ENCODE peak calls at places on chromosomes 13 and 19, in four cellular contexts. F is cardiac fibroblast, N is AG04449, P is ecto neural progenitor cell. H is an unnamed sample.

GRCh38 chr19:20079487-20079886 is 1.7 kb downstream of the ZNF90 start:
- DNase-seq in F (no peak), N (no peak), P (no peak), H (peak; percentile 59)

GRCh38 chr13:43981091-43981490 is 101.4 kb downstream of the LACC1 start:
- DNase-seq in P (no peak), F (no peak), N (no peak), H (no peak)

GRCh38 chr13:66659291-66660012 is 570.7 kb downstream of the PCDH9 start:
- DNase-seq in P (no peak), F (peak; percentile 37), N (no peak), H (peak; percentile 59)

GRCh38 chr13:24045456-24045996 is 115.0 kb upstream of the SPATA13 start:
- DNase-seq in F (no peak), N (no peak), P (no peak), H (no peak)

GRCh38 chr19:12261554-12261953 is 33.1 kb downstream of the ZNF44 start:
- DNase-seq in N (no peak), F (no peak), P (no peak), H (no peak)

GRCh38 chr13:96089749-96090239 is at the start of gene HS6ST3:
- DNase-seq in N (no peak), P (peak; percentile 73), F (peak; percentile 7), H (peak; percentile 14)

GRCh38 chr13:93262729-93263128 is 36.1 kb downstream of the GPC6 start:
- DNase-seq in N (no peak), P (no peak), F (no peak), H (peak; percentile 57)

GRCh38 chr13:110769097-110769496 is 55.6 kb downstream of the ING1 start:
- DNase-seq in N (no peak), P (no peak), F (no peak), H (no peak)

GRCh38 chr13:32234914-32235313 is 80.2 kb downstream of the ZAR1L start:
- DNase-seq in N (no peak), P (no peak), F (no peak), H (no peak)

GRCh38 chr13:99269627-99270252 is 11.6 kb upstream of the GPR18 start:
- DNase-seq in N (no peak), P (no peak), F (peak; percentile 78), H (peak; percentile 76)

GRCh38 chr19:50739841-50740426 is 16.8 kb downstream of the CLEC11A start:
- DNase-seq in N (no peak), F (no peak), P (no peak), H (no peak)

GRCh38 chr13:28128926-28129325 is 9.4 kb upstream of the PAN3 start:
- DNase-seq in N (no peak), P (no peak), F (no peak), H (no peak)

GRCh38 chr19:18718015-18718526 is 34.6 kb downstream of the CRTC1 start:
- DNase-seq in P (no peak), N (no peak), F (peak; percentile 9), H (no peak)

GRCh38 chr13:30787747-30788535 is 52.6 kb downstream of the ALOX5AP start:
- DNase-seq in N (no peak), P (no peak), F (no peak), H (peak; percentile 36)

GRCh38 chr13:90084684-90085290 is 1262.7 kb upstream of the MIR17HG start:
- DNase-seq in F (peak; percentile 12), P (no peak), N (no peak), H (no peak)

GRCh38 chr19:8304841-8305621 is 3.1 kb downstream of the CD320 start:
- DNase-seq in F (no peak), N (no peak), P (peak; percentile 88), H (no peak)

GRCh38 chr19:4586691-4587090 is 27.2 kb upstream of the SEMA6B start:
- DNase-seq in P (no peak), F (no peak), N (no peak), H (no peak)

GRCh38 chr13:40613954-40614353 is 52.5 kb downstream of the FOXO1 start:
- DNase-seq in N (no peak), F (no peak), P (no peak), H (no peak)

GRCh38 chr13:96810104-96810503 is 184.2 kb downstream of the OXGR1 start:
- DNase-seq in N (no peak), P (no peak), F (no peak), H (no peak)

GRCh38 chr19:10005632-10006334 is 4.5 kb downstream of the COL5A3 start:
- DNase-seq in P (no peak), F (no peak), N (no peak), H (no peak)

GRCh38 chr13:85557651-85558050 is 241.6 kb downstream of the SLITRK6 start:
- DNase-seq in P (no peak), N (no peak), F (no peak), H (no peak)

GRCh38 chr13:66693656-66694055 is 536.5 kb downstream of the PCDH9 start:
- DNase-seq in F (peak; percentile 48), N (no peak), P (no peak), H (peak; percentile 41)

GRCh38 chr13:76826527-76826926 is 59.7 kb downstream of the KCTD12 start:
- DNase-seq in F (no peak), N (no peak), P (no peak), H (no peak)

GRCh38 chr13:52164989-52165388 is 5.6 kb upstream of the NEK3 start:
- DNase-seq in N (no peak), F (no peak), P (no peak), H (no peak)

GRCh38 chr19:49106648-49107135 is 7.5 kb upstream of the LIN7B start:
- DNase-seq in P (peak; percentile 74), N (no peak), F (peak; percentile 58), H (peak; percentile 58)

GRCh38 chr13:36945078-36945477 is 25.0 kb upstream of the SMAD9 start:
- DNase-seq in P (no peak), N (no peak), F (no peak), H (no peak)

GRCh38 chr19:2309734-2310362 is 1.9 kb upstream of the LINGO3 start:
- DNase-seq in N (no peak), P (no peak), F (no peak), H (no peak)

GRCh38 chr19:49097453-49098288 is 12.4 kb downstream of the SNRNP70 start:
- DNase-seq in F (peak; percentile 81), P (peak; percentile 85), N (peak; percentile 17), H (peak; percentile 75)

H was measured in iris pigment epithelial cell.